ENCODE peak calls at places on chromosomes 3 and 15, in seven cellular contexts. Y is GM13976, W is esophagus squamous epithelium, U is HCT116, T is mesothelial cell of epicardium, I is T-helper 2 cell, D is cerebellar nuclear complex. K is an unnamed sample.

GRCh38 chr3:149634573-149634972 is 23.3 kb downstream of the WWTR1 start:
- DNase-seq in Y (no peak), W (no peak), I (no peak), U (no peak), D (no peak), T (no peak), K (no peak)

GRCh38 chr15:45637552-45638033 is 2.8 kb downstream of the SQOR start:
- DNase-seq in I (peak; percentile 92), Y (peak; percentile 77), T (no peak), D (no peak), U (no peak), W (no peak), K (peak; percentile 82)

GRCh38 chr15:25728816-25729215 is 134.3 kb downstream of the ATP10A start:
- DNase-seq in D (no peak), I (no peak), Y (no peak), U (no peak), W (no peak), T (no peak), K (no peak)

GRCh38 chr3:110318108-110318507 is 753.5 kb upstream of the NECTIN3 start:
- DNase-seq in U (no peak), I (no peak), W (no peak), Y (no peak), D (no peak), T (no peak), K (no peak)

GRCh38 chr3:149894211-149894610 is 76.5 kb downstream of the PFN2 start:
- DNase-seq in T (no peak), U (no peak), W (no peak), Y (no peak), I (no peak), D (no peak), K (no peak)

GRCh38 chr15:39061952-39062464 is 497.4 kb upstream of the RASGRP1 start:
- DNase-seq in Y (no peak), I (no peak), U (no peak), D (no peak), W (no peak), T (no peak), K (no peak)

GRCh38 chr15:63481105-63481810 is 23.1 kb upstream of the USP3 start:
- DNase-seq in Y (no peak), U (no peak), I (peak; percentile 59), W (no peak), T (no peak), D (no peak), K (no peak)

GRCh38 chr3:147297756-147298155 is 108.6 kb downstream of the ZIC4 start:
- DNase-seq in I (no peak), T (no peak), U (no peak), W (no peak), Y (no peak), D (no peak), K (no peak)

GRCh38 chr3:52324676-52325075 is 8.6 kb downstream of the DNAH1 start:
- DNase-seq in T (no peak), D (no peak), W (no peak), U (no peak), I (no peak), Y (no peak), K (no peak)

GRCh38 chr3:37743974-37744373 is 117.7 kb upstream of the CTDSPL start:
- DNase-seq in T (no peak), D (no peak), U (no peak), W (no peak), I (no peak), Y (no peak), K (no peak)

GRCh38 chr3:197454014-197454413 is 101.8 kb downstream of the BDH1 start:
- DNase-seq in Y (peak; percentile 50), T (no peak), U (peak; percentile 21), W (no peak), I (peak; percentile 55), D (no peak), K (no peak)

GRCh38 chr3:38276917-38277630 is 5.0 kb upstream of the SLC22A14 start:
- DNase-seq in Y (peak; percentile 12), U (no peak), I (no peak), D (no peak), W (no peak), T (no peak), K (no peak)

GRCh38 chr3:51393564-51393963 is 2.5 kb downstream of the RBM15B start:
- DNase-seq in U (no peak), Y (no peak), D (no peak), T (no peak), I (no peak), W (no peak), K (no peak)

GRCh38 chr15:70427531-70428120 is 329.9 kb upstream of the TLE3 start:
- DNase-seq in Y (no peak), T (no peak), I (no peak), W (no peak), U (no peak), D (no peak), K (no peak)

GRCh38 chr3:71601811-71602210 is 18.3 kb upstream of the FOXP1 start:
- DNase-seq in T (no peak), I (no peak), U (no peak), W (no peak), Y (no peak), D (no peak), K (no peak)